ENCODE peak calls at places on chromosomes 4 and X, in six cellular contexts. One of them, this sample, is unnamed.

GRCh38 chr4:42339935-42340406 is 57.3 kb upstream of the SHISA3 start:
- DNase-seq in GM12865: no peak
- DNase-seq in pancreas: no peak
- DNase-seq in PC-3: no peak
- DNase-seq in kidney: peak
- DNase-seq in breast epithelium: no peak
- DNase-seq in this sample: no peak

GRCh38 chr4:85829276-85830051 is 354.5 kb downstream of the ARHGAP24 start:
- DNase-seq in GM12865: no peak
- DNase-seq in pancreas: no peak
- DNase-seq in PC-3: peak
- DNase-seq in kidney: no peak
- DNase-seq in breast epithelium: no peak
- DNase-seq in this sample: no peak

GRCh38 chr4:95537181-95537580 is 11.6 kb downstream of the UNC5C start:
- DNase-seq in GM12865: no peak
- DNase-seq in pancreas: no peak
- DNase-seq in PC-3: no peak
- DNase-seq in kidney: no peak
- DNase-seq in breast epithelium: no peak
- DNase-seq in this sample: no peak

GRCh38 chr4:118920247-118920646 is 31.6 kb downstream of the SYNPO2 start:
- DNase-seq in GM12865: no peak
- DNase-seq in pancreas: no peak
- DNase-seq in PC-3: peak
- DNase-seq in kidney: no peak
- DNase-seq in breast epithelium: no peak
- DNase-seq in this sample: no peak

GRCh38 chr4:89800012-89800516 is 36.9 kb downstream of the SNCA start:
- DNase-seq in GM12865: no peak
- DNase-seq in pancreas: no peak
- DNase-seq in PC-3: peak
- DNase-seq in kidney: no peak
- DNase-seq in breast epithelium: no peak
- DNase-seq in this sample: no peak

GRCh38 chrX:69705818-69706217 is 89.9 kb downstream of the EDA start:
- DNase-seq in GM12865: no peak
- DNase-seq in pancreas: no peak
- DNase-seq in PC-3: no peak
- DNase-seq in kidney: no peak
- DNase-seq in breast epithelium: no peak
- DNase-seq in this sample: no peak

GRCh38 chrX:130893356-130894085 is 9.5 kb downstream of the ENOX2 start:
- DNase-seq in GM12865: no peak
- DNase-seq in pancreas: no peak
- DNase-seq in PC-3: no peak
- DNase-seq in kidney: no peak
- DNase-seq in breast epithelium: no peak
- DNase-seq in this sample: no peak

GRCh38 chrX:108090474-108091265 is 672 bp downstream of the PSMD10 start:
- DNase-seq in GM12865: peak
- DNase-seq in pancreas: no peak
- DNase-seq in PC-3: peak
- DNase-seq in kidney: no peak
- DNase-seq in breast epithelium: no peak
- DNase-seq in this sample: no peak

GRCh38 chr4:101039367-101039766 is 308.0 kb downstream of the PPP3CA start:
- DNase-seq in GM12865: peak
- DNase-seq in pancreas: no peak
- DNase-seq in PC-3: no peak
- DNase-seq in kidney: no peak
- DNase-seq in breast epithelium: no peak
- DNase-seq in this sample: no peak

GRCh38 chr4:173301518-173302201 is 32.5 kb downstream of the HMGB2 start:
- DNase-seq in GM12865: peak
- DNase-seq in pancreas: no peak
- DNase-seq in PC-3: peak
- DNase-seq in kidney: no peak
- DNase-seq in breast epithelium: no peak
- DNase-seq in this sample: no peak

GRCh38 chr4:107034091-107034698 is 1.9 kb downstream of the DKK2 start:
- DNase-seq in GM12865: no peak
- DNase-seq in pancreas: peak
- DNase-seq in PC-3: no peak
- DNase-seq in kidney: peak
- DNase-seq in breast epithelium: no peak
- DNase-seq in this sample: peak

GRCh38 chr4:126405369-126405982 is 1090.7 kb downstream of the FAT4 start:
- DNase-seq in GM12865: peak
- DNase-seq in pancreas: no peak
- DNase-seq in PC-3: no peak
- DNase-seq in kidney: no peak
- DNase-seq in breast epithelium: no peak
- DNase-seq in this sample: no peak

GRCh38 chr4:18022572-18023039 is 1.1 kb upstream of the LCORL start:
- DNase-seq in GM12865: no peak
- DNase-seq in pancreas: no peak
- DNase-seq in PC-3: no peak
- DNase-seq in kidney: no peak
- DNase-seq in breast epithelium: no peak
- DNase-seq in this sample: no peak

GRCh38 chr4:109978704-109979103 is 66.0 kb downstream of the EGF start:
- DNase-seq in GM12865: no peak
- DNase-seq in pancreas: no peak
- DNase-seq in PC-3: no peak
- DNase-seq in kidney: no peak
- DNase-seq in breast epithelium: no peak
- DNase-seq in this sample: no peak

GRCh38 chr4:107625503-107625902 is 94.5 kb downstream of the PAPSS1 start:
- DNase-seq in GM12865: no peak
- DNase-seq in pancreas: no peak
- DNase-seq in PC-3: no peak
- DNase-seq in kidney: no peak
- DNase-seq in breast epithelium: no peak
- DNase-seq in this sample: no peak

GRCh38 chr4:4555916-4556315 is 14.1 kb upstream of the STX18 start:
- DNase-seq in GM12865: no peak
- DNase-seq in pancreas: no peak
- DNase-seq in PC-3: no peak
- DNase-seq in kidney: no peak
- DNase-seq in breast epithelium: no peak
- DNase-seq in this sample: no peak

GRCh38 chrX:30414144-30414543 is 105.0 kb upstream of the NR0B1 start:
- DNase-seq in GM12865: no peak
- DNase-seq in pancreas: no peak
- DNase-seq in PC-3: no peak
- DNase-seq in kidney: no peak
- DNase-seq in breast epithelium: no peak
- DNase-seq in this sample: no peak

GRCh38 chrX:9566150-9566621 is 101.3 kb downstream of the TBL1X start:
- DNase-seq in GM12865: peak
- DNase-seq in pancreas: no peak
- DNase-seq in PC-3: peak
- DNase-seq in kidney: no peak
- DNase-seq in breast epithelium: no peak
- DNase-seq in this sample: no peak

GRCh38 chr4:12957108-12957507 is 527.0 kb downstream of the RAB28 start:
- DNase-seq in GM12865: no peak
- DNase-seq in pancreas: no peak
- DNase-seq in PC-3: no peak
- DNase-seq in kidney: no peak
- DNase-seq in breast epithelium: no peak
- DNase-seq in this sample: no peak

GRCh38 chr4:119230288-119230687 is 17.8 kb downstream of the USP53 start:
- DNase-seq in GM12865: no peak
- DNase-seq in pancreas: no peak
- DNase-seq in PC-3: no peak
- DNase-seq in kidney: no peak
- DNase-seq in breast epithelium: no peak
- DNase-seq in this sample: no peak

DNA sequence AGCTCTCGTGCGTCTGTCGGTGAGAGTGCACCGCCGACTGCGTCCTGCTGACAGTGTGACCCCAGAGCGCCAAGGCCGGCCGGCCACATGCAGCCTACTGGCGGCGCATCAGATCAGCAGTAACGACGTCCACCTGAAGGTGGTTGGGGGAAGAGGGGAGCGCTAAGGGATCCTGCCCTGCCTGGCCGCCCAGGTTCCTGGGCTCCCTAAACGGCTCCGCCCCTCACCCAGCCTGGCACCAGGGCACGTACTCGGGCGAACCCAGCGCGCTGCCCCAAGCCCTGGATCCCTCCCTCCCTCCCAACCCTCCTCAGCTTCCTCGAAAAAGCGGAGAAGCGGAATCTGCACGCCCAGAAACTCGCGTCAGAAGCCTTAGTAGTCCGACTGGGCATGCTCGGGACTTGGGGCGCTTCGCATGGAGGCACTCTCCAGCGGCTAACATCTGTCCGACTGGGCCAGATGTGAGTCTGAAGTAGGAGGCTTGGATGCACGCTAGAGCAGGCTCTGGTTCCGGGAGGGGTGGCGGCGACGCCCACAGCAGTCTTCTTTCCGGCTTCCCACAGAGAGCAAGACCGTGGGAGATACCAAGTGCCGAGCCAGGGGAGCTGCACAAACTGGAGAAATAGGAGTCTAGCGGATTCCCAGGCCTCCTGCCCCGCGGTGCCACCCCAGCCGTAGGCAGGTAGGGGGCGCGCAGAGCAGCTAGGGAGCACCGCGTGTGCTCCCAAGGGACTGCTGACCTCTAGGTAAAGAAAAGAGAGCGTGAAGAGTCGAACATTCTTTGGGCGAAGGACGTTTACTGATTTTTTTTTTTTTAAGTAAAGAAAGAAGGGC is 114.4 kb upstream of the TEX13C start:
- DNase-seq in GM12865: peak
- DNase-seq in pancreas: peak
- DNase-seq in PC-3: peak
- DNase-seq in kidney: peak
- DNase-seq in breast epithelium: no peak
- DNase-seq in this sample: peak
- TF ChIP-seq CTCF in GM12865: peak
- TF ChIP-seq CTCF in pancreas: no peak
- TF ChIP-seq CTCF in PC-3: peak
- TF ChIP-seq CTCF in kidney: peak
- TF ChIP-seq CTCF in breast epithelium: no peak
- TF ChIP-seq CTCF in this sample: peak

GRCh38 chr4:82726601-82727000 is 72.0 kb downstream of the SCD5 start:
- DNase-seq in GM12865: no peak
- DNase-seq in pancreas: no peak
- DNase-seq in PC-3: no peak
- DNase-seq in kidney: no peak
- DNase-seq in breast epithelium: no peak
- DNase-seq in this sample: no peak

GRCh38 chr4:82718067-82718935 is 80.3 kb downstream of the SCD5 start:
- DNase-seq in GM12865: no peak
- DNase-seq in pancreas: no peak
- DNase-seq in PC-3: no peak
- DNase-seq in kidney: no peak
- DNase-seq in breast epithelium: no peak
- DNase-seq in this sample: no peak

GRCh38 chr4:82715731-82716617 is 82.6 kb downstream of the SCD5 start:
- DNase-seq in GM12865: no peak
- DNase-seq in pancreas: no peak
- DNase-seq in PC-3: no peak
- DNase-seq in kidney: no peak
- DNase-seq in breast epithelium: no peak
- DNase-seq in this sample: no peak

DNA sequence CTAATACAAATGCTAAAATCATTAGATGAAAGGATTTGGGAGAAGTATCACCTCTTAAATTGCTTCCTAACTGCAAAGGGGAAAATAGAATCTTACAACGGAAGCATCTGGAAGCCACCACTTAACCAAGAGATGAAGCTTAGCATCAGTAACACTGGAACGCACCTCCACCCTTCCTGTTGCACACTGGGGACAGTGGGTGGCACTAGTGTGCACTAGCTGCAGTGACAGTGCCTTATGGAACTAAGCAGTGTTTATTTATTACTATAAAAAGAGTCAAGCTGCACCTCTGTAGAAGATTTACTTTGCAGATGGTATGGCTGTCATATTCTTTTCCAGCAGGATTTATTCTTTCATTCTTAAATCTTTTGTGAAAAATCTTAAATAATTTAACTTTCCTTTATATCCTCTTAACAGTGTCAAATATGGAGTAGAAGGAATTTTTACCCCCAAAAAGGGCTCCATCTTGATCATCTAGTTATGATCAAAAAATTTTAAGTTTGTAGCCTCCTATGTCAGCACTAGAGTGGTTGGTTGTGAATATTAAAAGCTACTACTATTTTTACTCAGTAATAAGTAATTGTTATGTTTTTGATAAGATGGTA is 76.7 kb downstream of the SCD5 start:
- DNase-seq in GM12865: peak
- DNase-seq in pancreas: no peak
- DNase-seq in PC-3: peak
- DNase-seq in kidney: no peak
- DNase-seq in breast epithelium: no peak
- DNase-seq in this sample: no peak
- TF ChIP-seq CTCF in GM12865: peak
- TF ChIP-seq CTCF in pancreas: peak
- TF ChIP-seq CTCF in PC-3: peak
- TF ChIP-seq CTCF in kidney: peak
- TF ChIP-seq CTCF in breast epithelium: no peak
- TF ChIP-seq CTCF in this sample: peak

DNA sequence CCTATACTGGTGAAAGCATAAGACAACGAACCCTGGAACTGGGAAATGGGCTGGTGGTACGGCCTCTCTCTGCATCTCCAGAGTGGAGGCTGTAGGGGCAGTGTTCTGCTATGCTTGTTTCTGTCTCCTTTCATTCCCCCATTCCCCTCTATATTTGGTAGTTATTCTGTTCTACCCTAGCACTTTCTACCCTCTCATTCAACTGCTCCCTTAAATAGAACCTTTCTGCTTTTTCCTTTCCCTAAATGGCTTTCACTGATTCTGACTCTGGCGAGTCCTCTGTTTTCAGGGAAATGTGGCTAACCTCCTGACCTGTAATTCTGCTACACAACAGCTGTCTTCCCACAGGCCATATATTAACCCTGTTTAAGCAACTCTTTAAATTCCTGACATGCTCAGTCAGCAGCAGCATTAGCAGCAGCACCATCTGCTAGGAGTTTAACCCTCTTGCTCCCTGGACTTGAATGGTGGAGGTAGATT is 94.2 kb downstream of the CXCL13 start:
- DNase-seq in GM12865: no peak
- DNase-seq in pancreas: no peak
- DNase-seq in PC-3: peak
- DNase-seq in kidney: no peak
- DNase-seq in breast epithelium: no peak
- DNase-seq in this sample: peak
- TF ChIP-seq CTCF in GM12865: no peak
- TF ChIP-seq CTCF in pancreas: no peak
- TF ChIP-seq CTCF in PC-3: peak
- TF ChIP-seq CTCF in kidney: no peak
- TF ChIP-seq CTCF in breast epithelium: no peak
- TF ChIP-seq CTCF in this sample: peak

DNA sequence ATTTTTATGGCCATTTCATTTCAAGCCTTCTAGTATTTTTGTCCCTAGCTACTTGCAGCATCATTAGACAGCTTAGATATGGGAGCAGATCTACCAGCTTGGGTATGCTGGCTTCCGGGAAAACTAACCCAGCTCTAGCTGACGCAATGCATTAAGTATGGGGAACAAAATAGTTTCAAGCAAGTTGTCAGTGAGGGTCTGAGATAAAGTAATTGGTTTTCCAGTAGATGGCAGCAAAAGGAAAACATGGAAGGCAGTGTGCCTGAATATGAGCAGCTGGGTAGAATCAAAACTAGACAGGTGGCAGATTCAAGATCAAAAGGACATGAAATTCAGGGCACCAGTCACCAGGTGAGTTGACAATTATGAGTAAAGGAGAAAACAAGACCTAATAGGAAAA is 340.9 kb upstream of the CTSO start:
- DNase-seq in GM12865: peak
- DNase-seq in pancreas: no peak
- DNase-seq in PC-3: peak
- DNase-seq in kidney: no peak
- DNase-seq in breast epithelium: no peak
- DNase-seq in this sample: no peak
- TF ChIP-seq CTCF in GM12865: no peak
- TF ChIP-seq CTCF in pancreas: no peak
- TF ChIP-seq CTCF in PC-3: peak
- TF ChIP-seq CTCF in kidney: peak
- TF ChIP-seq CTCF in breast epithelium: no peak
- TF ChIP-seq CTCF in this sample: peak